ENCODE peak calls at places on chromosomes 1 and 21, in seven cellular contexts. One of them, this sample, is unnamed.

GRCh38 chr21:14382486-14382834 is 486 bp downstream of the HSPA13 start:
- DNase-seq in HEK293T: peak
- DNase-seq in renal cortical epithelial cell: peak
- DNase-seq in left colon: no peak
- DNase-seq in Caki2: no peak
- DNase-seq in GM12864: peak
- DNase-seq in activated CD4-positive, alpha-beta T cell treated with anti-CD3 and anti-CD28 coated beads, Interleukin-2, amount 50 U/mL, for 1 hour: no peak
- DNase-seq in this sample: no peak

GRCh38 chr1:106836708-106837107 is 219.8 kb upstream of the PRMT6 start:
- DNase-seq in HEK293T: no peak
- DNase-seq in renal cortical epithelial cell: no peak
- DNase-seq in left colon: no peak
- DNase-seq in Caki2: no peak
- DNase-seq in GM12864: no peak
- DNase-seq in activated CD4-positive, alpha-beta T cell treated with anti-CD3 and anti-CD28 coated beads, Interleukin-2, amount 50 U/mL, for 1 hour: no peak
- DNase-seq in this sample: no peak

GRCh38 chr21:42563261-42564045 is 49.8 kb downstream of the SLC37A1 start:
- DNase-seq in HEK293T: no peak
- DNase-seq in renal cortical epithelial cell: no peak
- DNase-seq in left colon: peak
- DNase-seq in Caki2: no peak
- DNase-seq in GM12864: no peak
- DNase-seq in activated CD4-positive, alpha-beta T cell treated with anti-CD3 and anti-CD28 coated beads, Interleukin-2, amount 50 U/mL, for 1 hour: no peak
- DNase-seq in this sample: no peak

GRCh38 chr1:45620588-45621500 is 3.0 kb downstream of the CCDC17 start:
- DNase-seq in HEK293T: peak
- DNase-seq in renal cortical epithelial cell: no peak
- DNase-seq in left colon: no peak
- DNase-seq in Caki2: no peak
- DNase-seq in GM12864: no peak
- DNase-seq in activated CD4-positive, alpha-beta T cell treated with anti-CD3 and anti-CD28 coated beads, Interleukin-2, amount 50 U/mL, for 1 hour: no peak
- DNase-seq in this sample: no peak

GRCh38 chr1:228850141-228851100 is 115.1 kb downstream of the RHOU start:
- DNase-seq in HEK293T: no peak
- DNase-seq in renal cortical epithelial cell: no peak
- DNase-seq in left colon: no peak
- DNase-seq in Caki2: peak
- DNase-seq in GM12864: no peak
- DNase-seq in activated CD4-positive, alpha-beta T cell treated with anti-CD3 and anti-CD28 coated beads, Interleukin-2, amount 50 U/mL, for 1 hour: no peak
- DNase-seq in this sample: no peak

GRCh38 chr1:97668945-97669344 is 251.9 kb downstream of the DPYD start:
- DNase-seq in HEK293T: no peak
- DNase-seq in renal cortical epithelial cell: peak
- DNase-seq in left colon: no peak
- DNase-seq in Caki2: peak
- DNase-seq in GM12864: no peak
- DNase-seq in activated CD4-positive, alpha-beta T cell treated with anti-CD3 and anti-CD28 coated beads, Interleukin-2, amount 50 U/mL, for 1 hour: no peak
- DNase-seq in this sample: no peak

GRCh38 chr1:225657462-225657989 is 4.6 kb upstream of the ENAH start:
- DNase-seq in HEK293T: no peak
- DNase-seq in renal cortical epithelial cell: no peak
- DNase-seq in left colon: no peak
- DNase-seq in Caki2: no peak
- DNase-seq in GM12864: no peak
- DNase-seq in activated CD4-positive, alpha-beta T cell treated with anti-CD3 and anti-CD28 coated beads, Interleukin-2, amount 50 U/mL, for 1 hour: no peak
- DNase-seq in this sample: peak

GRCh38 chr21:36990508-36991205 is 15.8 kb upstream of the RIPPLY3 start:
- DNase-seq in HEK293T: no peak
- DNase-seq in renal cortical epithelial cell: no peak
- DNase-seq in left colon: no peak
- DNase-seq in Caki2: no peak
- DNase-seq in GM12864: no peak
- DNase-seq in activated CD4-positive, alpha-beta T cell treated with anti-CD3 and anti-CD28 coated beads, Interleukin-2, amount 50 U/mL, for 1 hour: no peak
- DNase-seq in this sample: no peak

GRCh38 chr1:8431779-8432178 is 113.9 kb downstream of the SLC45A1 start:
- DNase-seq in HEK293T: no peak
- DNase-seq in renal cortical epithelial cell: no peak
- DNase-seq in left colon: no peak
- DNase-seq in Caki2: no peak
- DNase-seq in GM12864: no peak
- DNase-seq in activated CD4-positive, alpha-beta T cell treated with anti-CD3 and anti-CD28 coated beads, Interleukin-2, amount 50 U/mL, for 1 hour: no peak
- DNase-seq in this sample: no peak

GRCh38 chr21:25970254-25970930 is 200.2 kb downstream of the APP start:
- DNase-seq in HEK293T: no peak
- DNase-seq in renal cortical epithelial cell: no peak
- DNase-seq in left colon: no peak
- DNase-seq in Caki2: no peak
- DNase-seq in GM12864: no peak
- DNase-seq in activated CD4-positive, alpha-beta T cell treated with anti-CD3 and anti-CD28 coated beads, Interleukin-2, amount 50 U/mL, for 1 hour: no peak
- DNase-seq in this sample: no peak

GRCh38 chr1:69824932-69825331 is 257.2 kb downstream of the LRRC7 start:
- DNase-seq in HEK293T: no peak
- DNase-seq in renal cortical epithelial cell: no peak
- DNase-seq in left colon: no peak
- DNase-seq in Caki2: no peak
- DNase-seq in GM12864: no peak
- DNase-seq in activated CD4-positive, alpha-beta T cell treated with anti-CD3 and anti-CD28 coated beads, Interleukin-2, amount 50 U/mL, for 1 hour: no peak
- DNase-seq in this sample: no peak

GRCh38 chr1:28893403-28894102 is 20.8 kb upstream of the EPB41 start:
- DNase-seq in HEK293T: peak
- DNase-seq in renal cortical epithelial cell: peak
- DNase-seq in left colon: no peak
- DNase-seq in Caki2: no peak
- DNase-seq in GM12864: no peak
- DNase-seq in activated CD4-positive, alpha-beta T cell treated with anti-CD3 and anti-CD28 coated beads, Interleukin-2, amount 50 U/mL, for 1 hour: peak
- DNase-seq in this sample: no peak

GRCh38 chr1:217857061-217857460 is 225.9 kb downstream of the SPATA17 start:
- DNase-seq in HEK293T: no peak
- DNase-seq in renal cortical epithelial cell: no peak
- DNase-seq in left colon: no peak
- DNase-seq in Caki2: no peak
- DNase-seq in GM12864: no peak
- DNase-seq in activated CD4-positive, alpha-beta T cell treated with anti-CD3 and anti-CD28 coated beads, Interleukin-2, amount 50 U/mL, for 1 hour: no peak
- DNase-seq in this sample: no peak

GRCh38 chr1:32516402-32516801 is 22.8 kb upstream of the ZBTB8A start:
- DNase-seq in HEK293T: no peak
- DNase-seq in renal cortical epithelial cell: no peak
- DNase-seq in left colon: no peak
- DNase-seq in Caki2: no peak
- DNase-seq in GM12864: no peak
- DNase-seq in activated CD4-positive, alpha-beta T cell treated with anti-CD3 and anti-CD28 coated beads, Interleukin-2, amount 50 U/mL, for 1 hour: no peak
- DNase-seq in this sample: no peak

GRCh38 chr1:227759345-227760300 is 24.4 kb downstream of the SNAP47 start:
- DNase-seq in HEK293T: no peak
- DNase-seq in renal cortical epithelial cell: peak
- DNase-seq in left colon: peak
- DNase-seq in Caki2: peak
- DNase-seq in GM12864: no peak
- DNase-seq in activated CD4-positive, alpha-beta T cell treated with anti-CD3 and anti-CD28 coated beads, Interleukin-2, amount 50 U/mL, for 1 hour: no peak
- DNase-seq in this sample: peak

GRCh38 chr1:194230351-194231144 is 1044.1 kb upstream of the B3GALT2 start:
- DNase-seq in HEK293T: no peak
- DNase-seq in renal cortical epithelial cell: no peak
- DNase-seq in left colon: no peak
- DNase-seq in Caki2: no peak
- DNase-seq in GM12864: no peak
- DNase-seq in activated CD4-positive, alpha-beta T cell treated with anti-CD3 and anti-CD28 coated beads, Interleukin-2, amount 50 U/mL, for 1 hour: no peak
- DNase-seq in this sample: no peak

GRCh38 chr1:186876436-186876835 is 47.7 kb downstream of the PLA2G4A start:
- DNase-seq in HEK293T: no peak
- DNase-seq in renal cortical epithelial cell: no peak
- DNase-seq in left colon: peak
- DNase-seq in Caki2: no peak
- DNase-seq in GM12864: no peak
- DNase-seq in activated CD4-positive, alpha-beta T cell treated with anti-CD3 and anti-CD28 coated beads, Interleukin-2, amount 50 U/mL, for 1 hour: no peak
- DNase-seq in this sample: no peak

GRCh38 chr1:178465011-178465410 is 31.8 kb downstream of the CLEC20A start:
- DNase-seq in HEK293T: no peak
- DNase-seq in renal cortical epithelial cell: peak
- DNase-seq in left colon: no peak
- DNase-seq in Caki2: no peak
- DNase-seq in GM12864: no peak
- DNase-seq in activated CD4-positive, alpha-beta T cell treated with anti-CD3 and anti-CD28 coated beads, Interleukin-2, amount 50 U/mL, for 1 hour: no peak
- DNase-seq in this sample: peak

GRCh38 chr1:67201891-67202290 is 35.6 kb downstream of the IL23R start:
- DNase-seq in HEK293T: no peak
- DNase-seq in renal cortical epithelial cell: peak
- DNase-seq in left colon: no peak
- DNase-seq in Caki2: no peak
- DNase-seq in GM12864: no peak
- DNase-seq in activated CD4-positive, alpha-beta T cell treated with anti-CD3 and anti-CD28 coated beads, Interleukin-2, amount 50 U/mL, for 1 hour: no peak
- DNase-seq in this sample: no peak

GRCh38 chr21:38619865-38620513 is 121.7 kb upstream of the ERG start:
- DNase-seq in HEK293T: no peak
- DNase-seq in renal cortical epithelial cell: peak
- DNase-seq in left colon: no peak
- DNase-seq in Caki2: no peak
- DNase-seq in GM12864: no peak
- DNase-seq in activated CD4-positive, alpha-beta T cell treated with anti-CD3 and anti-CD28 coated beads, Interleukin-2, amount 50 U/mL, for 1 hour: no peak
- DNase-seq in this sample: no peak

GRCh38 chr1:119686661-119687060 is 25.1 kb upstream of the PHGDH start:
- DNase-seq in HEK293T: no peak
- DNase-seq in renal cortical epithelial cell: peak
- DNase-seq in left colon: no peak
- DNase-seq in Caki2: no peak
- DNase-seq in GM12864: no peak
- DNase-seq in activated CD4-positive, alpha-beta T cell treated with anti-CD3 and anti-CD28 coated beads, Interleukin-2, amount 50 U/mL, for 1 hour: no peak
- DNase-seq in this sample: no peak

GRCh38 chr1:181258971-181259745 is 170.7 kb downstream of the IER5 start:
- DNase-seq in HEK293T: no peak
- DNase-seq in renal cortical epithelial cell: no peak
- DNase-seq in left colon: no peak
- DNase-seq in Caki2: no peak
- DNase-seq in GM12864: no peak
- DNase-seq in activated CD4-positive, alpha-beta T cell treated with anti-CD3 and anti-CD28 coated beads, Interleukin-2, amount 50 U/mL, for 1 hour: no peak
- DNase-seq in this sample: no peak

GRCh38 chr1:29809446-29810120 is 573.3 kb downstream of the PTPRU start:
- DNase-seq in HEK293T: no peak
- DNase-seq in renal cortical epithelial cell: no peak
- DNase-seq in left colon: no peak
- DNase-seq in Caki2: no peak
- DNase-seq in GM12864: no peak
- DNase-seq in activated CD4-positive, alpha-beta T cell treated with anti-CD3 and anti-CD28 coated beads, Interleukin-2, amount 50 U/mL, for 1 hour: no peak
- DNase-seq in this sample: no peak